ENCODE peak calls at places on chromosomes 13 and 19, in nine cellular contexts. One of them, this sample, is unnamed.

GRCh38 chr13:23790591-23791170 is 98.5 kb downstream of the MIPEP start:
- DNase-seq in transverse colon: no peak
- DNase-seq in brain pericyte: no peak
- DNase-seq in AG04450: no peak
- DNase-seq in effector memory CD4-positive, alpha-beta T cell: no peak
- DNase-seq in breast epithelium: no peak
- DNase-seq in epithelial cell of prostate: no peak
- DNase-seq in A172: peak; percentile 14
- DNase-seq in pancreas: no peak
- DNase-seq in this sample: peak; percentile 30

GRCh38 chr19:33686687-33687541 is 65.2 kb downstream of the CHST8 start:
- DNase-seq in pancreas: no peak
- DNase-seq in epithelial cell of prostate: no peak
- DNase-seq in effector memory CD4-positive, alpha-beta T cell: no peak
- DNase-seq in A172: no peak
- DNase-seq in brain pericyte: no peak
- DNase-seq in transverse colon: no peak
- DNase-seq in AG04450: no peak
- DNase-seq in breast epithelium: peak; percentile 40
- DNase-seq in this sample: no peak

GRCh38 chr19:41930926-41931592 is 2.8 kb upstream of the ERFL start:
- DNase-seq in A172: no peak
- DNase-seq in breast epithelium: no peak
- DNase-seq in epithelial cell of prostate: no peak
- DNase-seq in pancreas: no peak
- DNase-seq in AG04450: no peak
- DNase-seq in brain pericyte: no peak
- DNase-seq in transverse colon: no peak
- DNase-seq in effector memory CD4-positive, alpha-beta T cell: no peak
- DNase-seq in this sample: no peak

GRCh38 chr13:45105895-45106294 is 14.4 kb upstream of the GTF2F2 start:
- DNase-seq in effector memory CD4-positive, alpha-beta T cell: no peak
- DNase-seq in A172: no peak
- DNase-seq in epithelial cell of prostate: no peak
- DNase-seq in breast epithelium: no peak
- DNase-seq in brain pericyte: no peak
- DNase-seq in AG04450: peak; percentile 77
- DNase-seq in transverse colon: no peak
- DNase-seq in pancreas: no peak
- DNase-seq in this sample: no peak

GRCh38 chr13:99307247-99307646 is at the start of gene GPR183:
- DNase-seq in epithelial cell of prostate: no peak
- DNase-seq in brain pericyte: no peak
- DNase-seq in pancreas: no peak
- DNase-seq in AG04450: no peak
- DNase-seq in effector memory CD4-positive, alpha-beta T cell: no peak
- DNase-seq in transverse colon: no peak
- DNase-seq in A172: no peak
- DNase-seq in breast epithelium: no peak
- DNase-seq in this sample: peak; percentile 49

GRCh38 chr13:51370116-51370515 is 30.6 kb downstream of the SERPINE3 start:
- DNase-seq in breast epithelium: no peak
- DNase-seq in brain pericyte: no peak
- DNase-seq in effector memory CD4-positive, alpha-beta T cell: no peak
- DNase-seq in AG04450: no peak
- DNase-seq in epithelial cell of prostate: no peak
- DNase-seq in A172: no peak
- DNase-seq in pancreas: no peak
- DNase-seq in transverse colon: no peak
- DNase-seq in this sample: no peak

GRCh38 chr19:16373539-16373938 is 48.9 kb downstream of the KLF2 start:
- DNase-seq in breast epithelium: no peak
- DNase-seq in A172: peak; percentile 24
- DNase-seq in pancreas: no peak
- DNase-seq in epithelial cell of prostate: no peak
- DNase-seq in transverse colon: no peak
- DNase-seq in AG04450: peak; percentile 57
- DNase-seq in effector memory CD4-positive, alpha-beta T cell: no peak
- DNase-seq in brain pericyte: peak; percentile 87
- DNase-seq in this sample: no peak

GRCh38 chr19:632228-633067 is 889 bp downstream of the POLRMT start:
- DNase-seq in breast epithelium: no peak
- DNase-seq in effector memory CD4-positive, alpha-beta T cell: no peak
- DNase-seq in AG04450: no peak
- DNase-seq in A172: peak; percentile 45
- DNase-seq in epithelial cell of prostate: no peak
- DNase-seq in pancreas: no peak
- DNase-seq in transverse colon: peak; percentile 78
- DNase-seq in brain pericyte: no peak
- DNase-seq in this sample: peak; percentile 52

GRCh38 chr19:3642296-3642695 is 15.7 kb upstream of the CACTIN start:
- DNase-seq in pancreas: no peak
- DNase-seq in transverse colon: no peak
- DNase-seq in AG04450: no peak
- DNase-seq in brain pericyte: no peak
- DNase-seq in epithelial cell of prostate: no peak
- DNase-seq in effector memory CD4-positive, alpha-beta T cell: no peak
- DNase-seq in breast epithelium: no peak
- DNase-seq in A172: no peak
- DNase-seq in this sample: no peak

GRCh38 chr13:77374786-77375185 is 47.9 kb upstream of the MYCBP2 start:
- DNase-seq in pancreas: no peak
- DNase-seq in epithelial cell of prostate: no peak
- DNase-seq in brain pericyte: no peak
- DNase-seq in effector memory CD4-positive, alpha-beta T cell: no peak
- DNase-seq in transverse colon: no peak
- DNase-seq in AG04450: no peak
- DNase-seq in breast epithelium: no peak
- DNase-seq in A172: no peak
- DNase-seq in this sample: no peak

GRCh38 chr19:33621811-33622504 is at the start of gene CHST8:
- DNase-seq in transverse colon: peak; percentile 18
- DNase-seq in brain pericyte: no peak
- DNase-seq in epithelial cell of prostate: no peak
- DNase-seq in pancreas: peak; percentile 31
- DNase-seq in effector memory CD4-positive, alpha-beta T cell: no peak
- DNase-seq in AG04450: no peak
- DNase-seq in A172: no peak
- DNase-seq in breast epithelium: no peak
- DNase-seq in this sample: no peak

GRCh38 chr19:49549045-49549444 is 21.2 kb downstream of the RCN3 start:
- DNase-seq in AG04450: no peak
- DNase-seq in breast epithelium: no peak
- DNase-seq in epithelial cell of prostate: no peak
- DNase-seq in effector memory CD4-positive, alpha-beta T cell: no peak
- DNase-seq in A172: no peak
- DNase-seq in transverse colon: peak; percentile 47
- DNase-seq in brain pericyte: no peak
- DNase-seq in pancreas: no peak
- DNase-seq in this sample: no peak

GRCh38 chr19:40232479-40232878 is 6.0 kb upstream of the CCNP start:
- DNase-seq in AG04450: no peak
- DNase-seq in breast epithelium: no peak
- DNase-seq in epithelial cell of prostate: no peak
- DNase-seq in A172: no peak
- DNase-seq in effector memory CD4-positive, alpha-beta T cell: no peak
- DNase-seq in transverse colon: no peak
- DNase-seq in brain pericyte: no peak
- DNase-seq in pancreas: no peak
- DNase-seq in this sample: no peak

GRCh38 chr13:25462301-25463125 is 90.7 kb downstream of the ATP8A2 start:
- DNase-seq in AG04450: no peak
- DNase-seq in pancreas: no peak
- DNase-seq in A172: peak; percentile 40
- DNase-seq in brain pericyte: no peak
- DNase-seq in transverse colon: no peak
- DNase-seq in breast epithelium: no peak
- DNase-seq in effector memory CD4-positive, alpha-beta T cell: no peak
- DNase-seq in epithelial cell of prostate: peak; percentile 29
- DNase-seq in this sample: peak; percentile 48

GRCh38 chr13:21798181-21798580 is 127.3 kb downstream of the FGF9 start:
- DNase-seq in brain pericyte: no peak
- DNase-seq in epithelial cell of prostate: no peak
- DNase-seq in pancreas: no peak
- DNase-seq in breast epithelium: no peak
- DNase-seq in A172: no peak
- DNase-seq in effector memory CD4-positive, alpha-beta T cell: no peak
- DNase-seq in AG04450: no peak
- DNase-seq in transverse colon: no peak
- DNase-seq in this sample: no peak

GRCh38 chr13:46313441-46314257 is 73.4 kb downstream of the RUBCNL start:
- DNase-seq in breast epithelium: no peak
- DNase-seq in effector memory CD4-positive, alpha-beta T cell: no peak
- DNase-seq in brain pericyte: no peak
- DNase-seq in transverse colon: no peak
- DNase-seq in epithelial cell of prostate: no peak
- DNase-seq in pancreas: no peak
- DNase-seq in AG04450: no peak
- DNase-seq in A172: no peak
- DNase-seq in this sample: no peak

GRCh38 chr13:110396913-110397379 is 89.9 kb downstream of the COL4A2 start:
- DNase-seq in transverse colon: peak; percentile 77
- DNase-seq in epithelial cell of prostate: peak; percentile 91
- DNase-seq in pancreas: peak; percentile 44
- DNase-seq in brain pericyte: peak; percentile 89
- DNase-seq in breast epithelium: no peak
- DNase-seq in A172: peak; percentile 98
- DNase-seq in effector memory CD4-positive, alpha-beta T cell: no peak
- DNase-seq in AG04450: peak; percentile 100
- DNase-seq in this sample: peak; percentile 97

GRCh38 chr13:61255035-61255796 is 160.4 kb downstream of the PCDH20 start:
- DNase-seq in effector memory CD4-positive, alpha-beta T cell: no peak
- DNase-seq in epithelial cell of prostate: no peak
- DNase-seq in AG04450: no peak
- DNase-seq in breast epithelium: no peak
- DNase-seq in A172: peak; percentile 1
- DNase-seq in pancreas: no peak
- DNase-seq in brain pericyte: no peak
- DNase-seq in transverse colon: no peak
- DNase-seq in this sample: no peak

GRCh38 chr13:91504216-91504615 is 105.8 kb downstream of the GPC5 start:
- DNase-seq in breast epithelium: no peak
- DNase-seq in effector memory CD4-positive, alpha-beta T cell: no peak
- DNase-seq in AG04450: no peak
- DNase-seq in pancreas: no peak
- DNase-seq in epithelial cell of prostate: no peak
- DNase-seq in transverse colon: no peak
- DNase-seq in A172: no peak
- DNase-seq in brain pericyte: no peak
- DNase-seq in this sample: no peak